ENCODE peak calls at places on chromosomes 5 and 9, in five cellular contexts. One of them, this sample, is unnamed.

GRCh38 chr5:170333161-170333909 is 35.8 kb upstream of the LCP2 start:
- DNase-seq in NCI-H2081 treated with DMSO at 0.1 percent for 48 hours: no peak
- DNase-seq in GM13976: no peak
- DNase-seq in activated T-cell treated with anti-CD3 and anti-CD28 coated beads for 24 hours: peak; percentile 48
- DNase-seq in T-helper 2 cell treated with Interferon-gamma antibody and Interleukin-4, amounts not matched to agents 5 μg/mL and 100 μg/mL, for 36 hours: peak; percentile 78
- DNase-seq in this sample: peak; percentile 41

GRCh38 chr9:90872835-90873294 is 71.2 kb downstream of the SYK start:
- DNase-seq in NCI-H2081 treated with DMSO at 0.1 percent for 48 hours: no peak
- DNase-seq in GM13976: no peak
- DNase-seq in activated T-cell treated with anti-CD3 and anti-CD28 coated beads for 24 hours: no peak
- DNase-seq in T-helper 2 cell treated with Interferon-gamma antibody and Interleukin-4, amounts not matched to agents 5 μg/mL and 100 μg/mL, for 36 hours: no peak
- DNase-seq in this sample: no peak

GRCh38 chr5:180802325-180803180 is at the start of gene MGAT1:
- DNase-seq in NCI-H2081 treated with DMSO at 0.1 percent for 48 hours: no peak
- DNase-seq in GM13976: peak; percentile 97
- DNase-seq in activated T-cell treated with anti-CD3 and anti-CD28 coated beads for 24 hours: peak; percentile 70
- DNase-seq in T-helper 2 cell treated with Interferon-gamma antibody and Interleukin-4, amounts not matched to agents 5 μg/mL and 100 μg/mL, for 36 hours: peak; percentile 78
- DNase-seq in this sample: peak; percentile 72

GRCh38 chr5:179163236-179164155 is 103.3 kb downstream of the ZNF354C start:
- DNase-seq in NCI-H2081 treated with DMSO at 0.1 percent for 48 hours: no peak
- DNase-seq in GM13976: no peak
- DNase-seq in activated T-cell treated with anti-CD3 and anti-CD28 coated beads for 24 hours: no peak
- DNase-seq in T-helper 2 cell treated with Interferon-gamma antibody and Interleukin-4, amounts not matched to agents 5 μg/mL and 100 μg/mL, for 36 hours: no peak
- DNase-seq in this sample: no peak

GRCh38 chr5:154165886-154166285 is 24.6 kb upstream of the GALNT10 start:
- DNase-seq in NCI-H2081 treated with DMSO at 0.1 percent for 48 hours: no peak
- DNase-seq in GM13976: no peak
- DNase-seq in activated T-cell treated with anti-CD3 and anti-CD28 coated beads for 24 hours: no peak
- DNase-seq in T-helper 2 cell treated with Interferon-gamma antibody and Interleukin-4, amounts not matched to agents 5 μg/mL and 100 μg/mL, for 36 hours: no peak
- DNase-seq in this sample: no peak

GRCh38 chr5:142320427-142320732 is 4.4 kb downstream of the SPRY4 start:
- DNase-seq in NCI-H2081 treated with DMSO at 0.1 percent for 48 hours: no peak
- DNase-seq in GM13976: no peak
- DNase-seq in activated T-cell treated with anti-CD3 and anti-CD28 coated beads for 24 hours: no peak
- DNase-seq in T-helper 2 cell treated with Interferon-gamma antibody and Interleukin-4, amounts not matched to agents 5 μg/mL and 100 μg/mL, for 36 hours: no peak
- DNase-seq in this sample: no peak

GRCh38 chr9:26947736-26948135 is 694 bp upstream of the PLAA start:
- DNase-seq in NCI-H2081 treated with DMSO at 0.1 percent for 48 hours: no peak
- DNase-seq in GM13976: no peak
- DNase-seq in activated T-cell treated with anti-CD3 and anti-CD28 coated beads for 24 hours: no peak
- DNase-seq in T-helper 2 cell treated with Interferon-gamma antibody and Interleukin-4, amounts not matched to agents 5 μg/mL and 100 μg/mL, for 36 hours: peak; percentile 27
- DNase-seq in this sample: no peak

GRCh38 chr5:55645304-55645703 is 66.8 kb downstream of the SLC38A9 start:
- DNase-seq in NCI-H2081 treated with DMSO at 0.1 percent for 48 hours: no peak
- DNase-seq in GM13976: no peak
- DNase-seq in activated T-cell treated with anti-CD3 and anti-CD28 coated beads for 24 hours: no peak
- DNase-seq in T-helper 2 cell treated with Interferon-gamma antibody and Interleukin-4, amounts not matched to agents 5 μg/mL and 100 μg/mL, for 36 hours: no peak
- DNase-seq in this sample: no peak

GRCh38 chr9:122307925-122308324 is 43.2 kb downstream of the MRRF start:
- DNase-seq in NCI-H2081 treated with DMSO at 0.1 percent for 48 hours: no peak
- DNase-seq in GM13976: no peak
- DNase-seq in activated T-cell treated with anti-CD3 and anti-CD28 coated beads for 24 hours: no peak
- DNase-seq in T-helper 2 cell treated with Interferon-gamma antibody and Interleukin-4, amounts not matched to agents 5 μg/mL and 100 μg/mL, for 36 hours: no peak
- DNase-seq in this sample: no peak

GRCh38 chr5:177355868-177356168 is 1.9 kb upstream of the RGS14 start:
- DNase-seq in NCI-H2081 treated with DMSO at 0.1 percent for 48 hours: no peak
- DNase-seq in GM13976: no peak
- DNase-seq in activated T-cell treated with anti-CD3 and anti-CD28 coated beads for 24 hours: no peak
- DNase-seq in T-helper 2 cell treated with Interferon-gamma antibody and Interleukin-4, amounts not matched to agents 5 μg/mL and 100 μg/mL, for 36 hours: no peak
- DNase-seq in this sample: no peak

GRCh38 chr9:1979815-1980367 is 35.3 kb upstream of the SMARCA2 start:
- DNase-seq in NCI-H2081 treated with DMSO at 0.1 percent for 48 hours: no peak
- DNase-seq in GM13976: no peak
- DNase-seq in activated T-cell treated with anti-CD3 and anti-CD28 coated beads for 24 hours: no peak
- DNase-seq in T-helper 2 cell treated with Interferon-gamma antibody and Interleukin-4, amounts not matched to agents 5 μg/mL and 100 μg/mL, for 36 hours: no peak
- DNase-seq in this sample: no peak

GRCh38 chr5:39376293-39376714 is 12.0 kb upstream of the C9 start:
- DNase-seq in NCI-H2081 treated with DMSO at 0.1 percent for 48 hours: peak; percentile 43
- DNase-seq in GM13976: peak; percentile 35
- DNase-seq in activated T-cell treated with anti-CD3 and anti-CD28 coated beads for 24 hours: peak; percentile 11
- DNase-seq in T-helper 2 cell treated with Interferon-gamma antibody and Interleukin-4, amounts not matched to agents 5 μg/mL and 100 μg/mL, for 36 hours: peak; percentile 14
- DNase-seq in this sample: peak; percentile 17

GRCh38 chr5:132322266-132322665 is 28.1 kb downstream of the SLC22A4 start:
- DNase-seq in NCI-H2081 treated with DMSO at 0.1 percent for 48 hours: no peak
- DNase-seq in GM13976: no peak
- DNase-seq in activated T-cell treated with anti-CD3 and anti-CD28 coated beads for 24 hours: no peak
- DNase-seq in T-helper 2 cell treated with Interferon-gamma antibody and Interleukin-4, amounts not matched to agents 5 μg/mL and 100 μg/mL, for 36 hours: no peak
- DNase-seq in this sample: no peak

GRCh38 chr9:70340572-70340971 is 73.9 kb downstream of the KLF9 start:
- DNase-seq in NCI-H2081 treated with DMSO at 0.1 percent for 48 hours: no peak
- DNase-seq in GM13976: peak; percentile 32
- DNase-seq in activated T-cell treated with anti-CD3 and anti-CD28 coated beads for 24 hours: no peak
- DNase-seq in T-helper 2 cell treated with Interferon-gamma antibody and Interleukin-4, amounts not matched to agents 5 μg/mL and 100 μg/mL, for 36 hours: no peak
- DNase-seq in this sample: no peak

GRCh38 chr9:34513567-34514214 is 9.1 kb downstream of the ENHO start:
- DNase-seq in NCI-H2081 treated with DMSO at 0.1 percent for 48 hours: no peak
- DNase-seq in GM13976: no peak
- DNase-seq in activated T-cell treated with anti-CD3 and anti-CD28 coated beads for 24 hours: no peak
- DNase-seq in T-helper 2 cell treated with Interferon-gamma antibody and Interleukin-4, amounts not matched to agents 5 μg/mL and 100 μg/mL, for 36 hours: no peak
- DNase-seq in this sample: no peak

GRCh38 chr5:139677404-139678282 is 29.5 kb downstream of the CXXC5 start:
- DNase-seq in NCI-H2081 treated with DMSO at 0.1 percent for 48 hours: no peak
- DNase-seq in GM13976: no peak
- DNase-seq in activated T-cell treated with anti-CD3 and anti-CD28 coated beads for 24 hours: no peak
- DNase-seq in T-helper 2 cell treated with Interferon-gamma antibody and Interleukin-4, amounts not matched to agents 5 μg/mL and 100 μg/mL, for 36 hours: no peak
- DNase-seq in this sample: no peak

GRCh38 chr5:118195215-118195614 is 793.1 kb downstream of the DTWD2 start:
- DNase-seq in NCI-H2081 treated with DMSO at 0.1 percent for 48 hours: no peak
- DNase-seq in GM13976: no peak
- DNase-seq in activated T-cell treated with anti-CD3 and anti-CD28 coated beads for 24 hours: no peak
- DNase-seq in T-helper 2 cell treated with Interferon-gamma antibody and Interleukin-4, amounts not matched to agents 5 μg/mL and 100 μg/mL, for 36 hours: no peak
- DNase-seq in this sample: no peak